ENCODE peak calls at places on chromosomes 1 and 21, in eight cellular contexts. I, D, K, P, V, J, L and A are unnamed samples.

GRCh38 chr1:226406401-226406881 is 1.5 kb downstream of the PARP1 start:
- DNase-seq in I (no peak), D (no peak), K (peak; percentile 6), P (peak; percentile 17), V (no peak), J (no peak), L (no peak), A (no peak)

GRCh38 chr1:179369751-179370341 is 4.1 kb downstream of the AXDND1 start:
- DNase-seq in I (no peak), D (no peak), K (peak; percentile 84), P (peak; percentile 70), V (no peak), J (peak; percentile 53), L (peak; percentile 57), A (peak; percentile 63)

GRCh38 chr1:224163311-224163710 is 19.7 kb upstream of the DEGS1 start:
- DNase-seq in I (no peak), D (no peak), K (no peak), P (no peak), V (no peak), J (no peak), L (no peak), A (no peak)

GRCh38 chr1:89804646-89805237 is 16.1 kb upstream of the LRRC8D start:
- DNase-seq in I (peak; percentile 82), D (peak; percentile 73), K (peak; percentile 92), P (peak; percentile 84), V (peak; percentile 75), J (peak; percentile 83), L (peak; percentile 69), A (peak; percentile 75)

GRCh38 chr1:221809101-221810029 is 67.5 kb upstream of the DUSP10 start:
- DNase-seq in I (no peak), D (no peak), K (no peak), P (no peak), V (no peak), J (no peak), L (no peak), A (no peak)

GRCh38 chr21:43287974-43288755 is 119.4 kb downstream of the CRYAA start:
- DNase-seq in I (no peak), D (peak; percentile 67), K (no peak), P (peak; percentile 44), V (no peak), J (peak; percentile 7), L (no peak), A (no peak)

GRCh38 chr1:11842154-11843041 is 5.2 kb downstream of the NPPA start:
- DNase-seq in I (no peak), D (no peak), K (peak; percentile 89), P (no peak), V (no peak), J (peak; percentile 53), L (no peak), A (peak; percentile 62)

GRCh38 chr21:28136687-28137086 is 856.0 kb downstream of the LTN1 start:
- DNase-seq in I (no peak), D (no peak), K (no peak), P (no peak), V (no peak), J (no peak), L (no peak), A (no peak)

GRCh38 chr1:240098534-240098933 is 6.9 kb downstream of the FMN2 start:
- DNase-seq in I (no peak), D (no peak), K (no peak), P (no peak), V (no peak), J (no peak), L (no peak), A (no peak)

GRCh38 chr1:54464031-54464476 is 57.9 kb upstream of the SSBP3 start:
- DNase-seq in I (no peak), D (peak; percentile 21), K (no peak), P (no peak), V (no peak), J (no peak), L (no peak), A (no peak)

GRCh38 chr1:46203738-46204405 is 738 bp downstream of the LURAP1 start:
- DNase-seq in I (no peak), D (no peak), K (no peak), P (no peak), V (no peak), J (no peak), L (no peak), A (no peak)

DNA sequence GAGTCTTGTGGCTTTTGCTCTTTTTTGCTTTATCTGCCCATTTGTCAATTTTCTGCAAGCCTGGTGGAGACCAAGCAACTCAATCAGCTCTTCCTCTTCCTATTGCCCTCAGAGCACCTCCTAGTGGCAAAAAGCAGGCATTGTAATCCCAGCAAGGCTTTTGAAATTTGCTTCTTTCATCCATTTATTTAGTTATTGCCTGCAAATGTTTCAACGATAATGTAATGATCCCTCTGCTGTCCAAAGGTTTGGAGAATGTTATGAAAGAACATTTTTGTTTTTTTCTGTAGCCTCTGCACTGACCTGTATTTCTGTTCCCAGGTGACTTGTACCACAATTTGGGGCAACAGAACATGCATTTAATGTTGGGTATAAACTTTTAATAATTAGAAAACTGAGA is 127.8 kb downstream of the GABPA start:
- DNase-seq in I (no peak), D (no peak), K (peak; percentile 59), P (peak; percentile 38), V (no peak), J (peak; percentile 15), L (no peak), A (peak; percentile 43)
- TF ChIP-seq CTCF in I (peak; percentile 75), D (peak; percentile 59), K (peak; percentile 87), P (peak; percentile 42), V (no peak), J (peak; percentile 85), L (peak; percentile 76), A (peak; percentile 83)

DNA sequence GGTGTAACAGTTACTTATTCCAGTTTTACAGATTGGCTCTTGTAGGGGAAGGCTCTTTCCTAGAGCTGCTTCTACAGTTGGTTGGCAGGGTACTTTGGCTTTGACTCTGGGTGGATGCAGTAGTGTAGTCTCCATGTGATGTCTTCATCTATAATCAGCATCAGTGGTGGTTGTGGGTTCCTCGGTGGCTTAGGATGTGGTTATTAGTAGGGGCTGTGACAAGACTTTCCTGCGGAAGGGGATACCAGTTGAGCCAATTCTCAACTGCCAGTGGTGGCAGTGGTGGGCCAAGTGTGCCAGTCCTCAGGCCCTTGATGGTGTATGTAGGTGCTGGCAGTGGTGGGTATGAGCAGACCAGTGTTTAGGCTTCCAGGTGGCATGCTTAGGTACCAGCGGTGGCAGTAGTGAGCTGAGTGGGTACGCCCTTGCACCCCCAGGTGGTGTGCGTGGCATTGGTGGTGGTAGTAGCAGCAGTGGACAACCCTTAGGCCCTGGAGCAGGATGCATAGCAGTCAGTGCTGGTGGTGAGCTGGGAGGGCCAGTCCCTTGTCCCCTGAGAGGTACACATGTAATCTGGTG is 27.2 kb upstream of the KLF18 start:
- DNase-seq in I (no peak), D (no peak), K (no peak), P (peak; percentile 6), V (no peak), J (no peak), L (no peak), A (no peak)
- TF ChIP-seq CTCF in I (no peak), D (no peak), K (no peak), P (no peak), V (no peak), J (no peak), L (no peak), A (no peak)

DNA sequence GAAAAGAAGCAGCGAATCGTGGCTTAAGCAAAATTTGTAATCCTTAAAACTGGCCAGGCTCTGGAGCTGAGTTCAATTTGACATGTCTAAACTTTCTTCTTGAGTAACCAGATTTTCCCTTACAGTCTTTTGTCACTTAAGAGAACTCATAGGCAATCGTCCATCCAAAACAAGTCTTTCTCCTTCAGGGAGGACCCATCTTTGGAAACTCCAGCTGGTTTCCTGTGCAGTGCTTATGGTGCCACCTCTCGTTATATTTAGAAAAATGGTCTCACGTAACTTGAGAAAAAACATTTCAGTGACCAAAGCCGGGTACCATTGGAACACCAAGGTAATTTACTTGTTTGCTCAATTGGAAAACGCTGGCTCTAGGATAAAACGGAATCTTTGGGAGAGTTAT is 1.9 kb upstream of the PTTG1IP start:
- DNase-seq in I (no peak), D (no peak), K (peak; percentile 67), P (peak; percentile 40), V (no peak), J (no peak), L (no peak), A (no peak)
- TF ChIP-seq CTCF in I (no peak), D (no peak), K (peak; percentile 5), P (no peak), V (no peak), J (peak; percentile 13), L (no peak), A (peak; percentile 16)

DNA sequence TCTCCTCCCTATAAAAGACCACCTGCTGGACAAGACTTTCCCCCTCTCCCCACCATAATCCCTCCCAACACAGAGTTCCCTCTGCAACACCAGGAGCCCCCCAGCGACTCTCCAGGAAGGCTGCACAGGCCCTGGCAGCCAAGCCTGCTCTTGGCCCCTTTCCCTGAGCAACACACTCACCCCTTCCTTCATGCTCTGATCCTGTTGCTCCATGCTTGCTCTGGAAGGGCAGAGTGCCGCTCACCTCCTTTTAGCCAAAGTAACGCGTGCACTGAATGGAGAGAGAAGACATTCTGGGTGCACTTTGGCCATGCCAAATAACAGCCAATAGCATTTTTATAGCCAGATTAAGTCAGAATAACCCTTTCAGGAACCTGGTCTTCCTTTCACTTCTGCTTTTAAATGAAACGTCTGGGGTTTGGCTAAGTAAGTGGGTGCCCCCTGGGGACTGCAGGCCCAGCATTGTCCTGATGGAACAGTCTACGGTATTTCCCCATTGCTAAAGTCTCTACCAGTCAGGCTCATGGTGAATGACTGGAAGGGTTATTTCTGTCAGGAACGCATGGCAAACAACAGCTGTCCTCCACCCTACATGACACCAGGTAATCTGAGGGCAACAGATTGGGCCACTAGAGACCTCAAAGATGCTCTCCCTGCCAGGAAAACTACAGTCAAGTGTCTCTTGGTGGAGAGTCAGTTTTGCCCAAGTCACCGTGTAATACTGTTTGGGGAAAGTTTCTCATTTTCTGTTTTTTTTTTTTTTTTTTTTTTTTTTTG is at the start of gene SLC2A5:
- DNase-seq in I (no peak), D (no peak), K (no peak), P (no peak), V (peak; percentile 55), J (no peak), L (no peak), A (peak; percentile 88)
- TF ChIP-seq CTCF in I (no peak), D (no peak), K (no peak), P (no peak), V (no peak), J (no peak), L (no peak), A (no peak)